ENCODE peak calls at places on chromosomes 1 and 21, in ten cellular contexts. Y is T-helper 2 cell; R is stimulated activated CD4-positive, alpha-beta T cell treated with anti-CD3 and anti-CD28 coated beads, TNF-alpha, amount 100 ng/mL, for 24 hours; O is IMR-90; C is Right ventricle myocardium superior; T is NCI-H1417; G is astrocyte of the cerebellum; J is activated effector memory CD4-positive, alpha-beta T cell treated with anti-CD3 and anti-CD28 coated beads, Interleukin-2, amount 50 U/mL, for 16 hours; F is amniotic epithelial cell; P is HTR-8/SVneo. A is an unnamed sample.

GRCh38 chr1:149978547-149979023 is 31.9 kb downstream of the OTUD7B start:
- DNase-seq in Y (no peak), R (no peak), O (no peak), C (no peak), T (no peak), G (no peak), J (no peak), F (no peak), P (no peak), A (peak)

GRCh38 chr1:159946242-159947187 is 1.1 kb upstream of the IGSF9 start:
- DNase-seq in Y (no peak), R (no peak), O (no peak), C (no peak), T (no peak), G (no peak), J (no peak), F (no peak), P (no peak), A (no peak)

GRCh38 chr1:2189459-2190425 is 4.8 kb downstream of the FAAP20 start:
- DNase-seq in Y (peak), R (peak), O (peak), C (peak), T (peak), G (peak), J (peak), F (peak), P (peak), A (peak)

GRCh38 chr1:101520302-101520701 is 283.5 kb downstream of the S1PR1 start:
- DNase-seq in Y (no peak), R (no peak), O (peak), C (no peak), T (peak), G (peak), J (no peak), F (peak), P (peak), A (peak)

GRCh38 chr1:202144510-202145324 is at the start of gene ARL8A:
- DNase-seq in Y (peak), R (peak), O (peak), C (peak), T (peak), G (no peak), J (peak), F (no peak), P (peak), A (peak)

GRCh38 chr1:23527366-23527765 is 3.7 kb downstream of the E2F2 start:
- DNase-seq in Y (no peak), R (no peak), O (no peak), C (no peak), T (no peak), G (no peak), J (no peak), F (no peak), P (no peak), A (no peak)

GRCh38 chr1:226064816-226065248 is 2.3 kb downstream of the H3-3A start:
- DNase-seq in Y (no peak), R (no peak), O (peak), C (no peak), T (peak), G (no peak), J (peak), F (peak), P (peak), A (peak)

GRCh38 chr21:33622253-33622652 is 19.3 kb downstream of the CRYZL1 start:
- DNase-seq in Y (no peak), R (no peak), O (no peak), C (no peak), T (no peak), G (no peak), J (no peak), F (no peak), P (no peak), A (no peak)

GRCh38 chr1:44780583-44781121 is 5.3 kb downstream of the RPS8 start:
- DNase-seq in Y (no peak), R (no peak), O (no peak), C (no peak), T (no peak), G (no peak), J (no peak), F (no peak), P (no peak), A (no peak)

GRCh38 chr1:196180847-196181593 is 427.2 kb downstream of the KCNT2 start:
- DNase-seq in Y (no peak), R (no peak), O (peak), C (no peak), T (no peak), G (peak), J (no peak), F (peak), P (peak), A (peak)

GRCh38 chr1:231053493-231054162 is 13.6 kb upstream of the FAM89A start:
- DNase-seq in Y (no peak), R (no peak), O (peak), C (no peak), T (no peak), G (peak), J (no peak), F (peak), P (no peak), A (peak)

GRCh38 chr1:183238071-183238470 is 52.0 kb downstream of the LAMC2 start:
- DNase-seq in Y (no peak), R (no peak), O (peak), C (no peak), T (no peak), G (no peak), J (no peak), F (peak), P (peak), A (peak)

GRCh38 chr1:17067465-17068245 is 13.8 kb upstream of the SDHB start:
- DNase-seq in Y (no peak), R (no peak), O (no peak), C (no peak), T (no peak), G (no peak), J (no peak), F (no peak), P (no peak), A (no peak)

GRCh38 chr1:59973719-59974118 is 47.1 kb upstream of the CYP2J2 start:
- DNase-seq in Y (no peak), R (no peak), O (no peak), C (no peak), T (no peak), G (no peak), J (no peak), F (no peak), P (no peak), A (no peak)

GRCh38 chr1:240232548-240232947 is 140.9 kb downstream of the FMN2 start:
- DNase-seq in Y (no peak), R (no peak), O (peak), C (no peak), T (no peak), G (peak), J (no peak), F (peak), P (no peak), A (no peak)

GRCh38 chr1:198775606-198776005 is 136.8 kb downstream of the PTPRC start:
- DNase-seq in Y (no peak), R (no peak), O (peak), C (no peak), T (no peak), G (peak), J (no peak), F (peak), P (no peak), A (no peak)

GRCh38 chr1:232238009-232238408 is 391.9 kb downstream of the SIPA1L2 start:
- DNase-seq in Y (no peak), R (no peak), O (no peak), C (no peak), T (no peak), G (no peak), J (no peak), F (no peak), P (no peak), A (no peak)

GRCh38 chr1:150753416-150753815 is 12.2 kb downstream of the CTSS start:
- DNase-seq in Y (no peak), R (no peak), O (no peak), C (no peak), T (no peak), G (no peak), J (no peak), F (no peak), P (no peak), A (no peak)

GRCh38 chr1:64743954-64744491 is 852 bp upstream of the RAVER2 start:
- DNase-seq in Y (no peak), R (no peak), O (no peak), C (no peak), T (no peak), G (no peak), J (no peak), F (no peak), P (peak), A (peak)

GRCh38 chr1:157985473-157985872 is 8.0 kb upstream of the KIRREL1 start:
- DNase-seq in Y (no peak), R (no peak), O (no peak), C (no peak), T (no peak), G (no peak), J (no peak), F (no peak), P (no peak), A (no peak)

GRCh38 chr1:153678519-153679336 is at the start of gene NPR1:
- DNase-seq in Y (no peak), R (peak), O (no peak), C (peak), T (peak), G (no peak), J (no peak), F (no peak), P (no peak), A (peak)

GRCh38 chr1:164588388-164589341 is 29.7 kb downstream of the PBX1 start:
- DNase-seq in Y (no peak), R (no peak), O (peak), C (peak), T (peak), G (peak), J (no peak), F (peak), P (peak), A (peak)

GRCh38 chr1:235910357-235911299 is 43.9 kb upstream of the LYST start:
- DNase-seq in Y (no peak), R (peak), O (peak), C (no peak), T (peak), G (peak), J (peak), F (peak), P (peak), A (peak)

GRCh38 chr21:37266515-37267221 is 466 bp downstream of the VPS26C start:
- DNase-seq in Y (no peak), R (no peak), O (peak), C (peak), T (peak), G (no peak), J (no peak), F (peak), P (peak), A (peak)

GRCh38 chr1:179083031-179083345 is 1.1 kb downstream of the TOR3A start:
- DNase-seq in Y (no peak), R (no peak), O (peak), C (no peak), T (no peak), G (no peak), J (no peak), F (peak), P (no peak), A (no peak)

GRCh38 chr1:246566808-246567154 is 525 bp downstream of the CNST start:
- DNase-seq in Y (peak), R (no peak), O (peak), C (no peak), T (no peak), G (no peak), J (no peak), F (no peak), P (no peak), A (no peak)

GRCh38 chr1:8987881-8988617 is 38.2 kb downstream of the SLC2A7 start:
- DNase-seq in Y (peak), R (peak), O (peak), C (peak), T (peak), G (no peak), J (peak), F (peak), P (peak), A (peak)

GRCh38 chr1:8204823-8205222 is 113.1 kb upstream of the SLC45A1 start:
- DNase-seq in Y (no peak), R (no peak), O (no peak), C (no peak), T (no peak), G (peak), J (no peak), F (peak), P (no peak), A (no peak)

GRCh38 chr1:203666621-203667020 is 40.0 kb downstream of the ATP2B4 start:
- DNase-seq in Y (no peak), R (no peak), O (no peak), C (no peak), T (no peak), G (no peak), J (no peak), F (no peak), P (no peak), A (no peak)

GRCh38 chr1:104878203-104878911 is 1128.7 kb downstream of the AMY1C start:
- DNase-seq in Y (no peak), R (no peak), O (no peak), C (no peak), T (no peak), G (no peak), J (no peak), F (no peak), P (no peak), A (no peak)

GRCh38 chr1:197674286-197674685 is 101.0 kb downstream of the DENND1B start:
- DNase-seq in Y (no peak), R (no peak), O (no peak), C (no peak), T (no peak), G (no peak), J (no peak), F (no peak), P (no peak), A (no peak)

GRCh38 chr1:6100801-6101783 is 55.4 kb downstream of the KCNAB2 start:
- DNase-seq in Y (no peak), R (no peak), O (no peak), C (peak), T (no peak), G (no peak), J (no peak), F (no peak), P (no peak), A (no peak)

GRCh38 chr1:195237161-195237889 is 1370.9 kb downstream of the KCNT2 start:
- DNase-seq in Y (no peak), R (no peak), O (no peak), C (no peak), T (no peak), G (no peak), J (no peak), F (no peak), P (no peak), A (no peak)

GRCh38 chr1:218030846-218031245 is 254.2 kb upstream of the RRP15 start:
- DNase-seq in Y (no peak), R (no peak), O (no peak), C (no peak), T (no peak), G (no peak), J (no peak), F (no peak), P (no peak), A (no peak)

GRCh38 chr1:5389101-5389885 is 602.9 kb downstream of the NPHP4 start:
- DNase-seq in Y (no peak), R (no peak), O (no peak), C (no peak), T (no peak), G (no peak), J (no peak), F (no peak), P (no peak), A (no peak)

GRCh38 chr1:246301553-246302250 is 205.4 kb downstream of the SMYD3 start:
- DNase-seq in Y (no peak), R (no peak), O (no peak), C (no peak), T (no peak), G (no peak), J (no peak), F (peak), P (no peak), A (no peak)

GRCh38 chr1:206631085-206631509 is 4.2 kb upstream of the DYRK3 start:
- DNase-seq in Y (no peak), R (no peak), O (peak), C (peak), T (peak), G (peak), J (no peak), F (peak), P (peak), A (peak)

GRCh38 chr1:159959451-159959850 is 5.4 kb upstream of the SLAMF9 start:
- DNase-seq in Y (no peak), R (no peak), O (no peak), C (no peak), T (no peak), G (no peak), J (no peak), F (no peak), P (no peak), A (no peak)

GRCh38 chr21:40623550-40623949 is 223.4 kb downstream of the DSCAM start:
- DNase-seq in Y (no peak), R (no peak), O (no peak), C (no peak), T (peak), G (no peak), J (no peak), F (no peak), P (no peak), A (no peak)

A was measured in lung microvascular endothelial cell.